ENCODE peak calls at places on chromosomes 1 and 21, in seven cellular contexts. A, K, V, W, Z, Q and F are unnamed samples.
A peak's percentile ranks its signal among the peaks of the same experiment; 100 is the strongest.

GRCh38 chr21:14889080-14889805 is 175.6 kb downstream of the NRIP1 start:
- DNase-seq in Z (no peak), K (no peak), Q (no peak), W (no peak), V (no peak), A (peak; percentile 74), F (no peak)

GRCh38 chr1:155507960-155508359 is 54.6 kb downstream of the ASH1L start:
- DNase-seq in Q (no peak), K (no peak), W (no peak), Z (no peak), V (no peak), A (peak; percentile 31), F (no peak)

GRCh38 chr1:14924455-14925325 is 228.9 kb upstream of the TMEM51 start:
- DNase-seq in W (no peak), Q (peak; percentile 56), A (peak; percentile 54), Z (no peak), K (no peak), V (peak; percentile 42), F (peak; percentile 53)

GRCh38 chr1:156602557-156602993 is 1.3 kb upstream of the GPATCH4 start:
- DNase-seq in K (no peak), Q (peak; percentile 77), A (no peak), W (no peak), Z (no peak), V (peak; percentile 64), F (no peak)

GRCh38 chr1:53804791-53805505 is 33.1 kb downstream of the NDC1 start:
- DNase-seq in V (no peak), Q (no peak), W (no peak), A (no peak), K (no peak), Z (no peak), F (no peak)

GRCh38 chr1:2855206-2856075 is 53.9 kb upstream of the TTC34 start:
- DNase-seq in W (no peak), Q (no peak), V (no peak), Z (no peak), A (no peak), K (no peak), F (no peak)

GRCh38 chr1:228141871-228142615 is 2.0 kb downstream of the GUK1 start:
- DNase-seq in A (no peak), Z (no peak), V (no peak), Q (no peak), W (no peak), K (no peak), F (no peak)

GRCh38 chr1:24022611-24023359 is 42.7 kb upstream of the SRSF10 start:
- DNase-seq in W (peak; percentile 84), V (no peak), Z (no peak), A (peak; percentile 86), K (no peak), Q (no peak), F (no peak)

GRCh38 chr21:28397040-28397439 is 595.6 kb downstream of the LTN1 start:
- DNase-seq in Z (no peak), W (no peak), V (no peak), Q (no peak), K (no peak), A (no peak), F (no peak)

GRCh38 chr1:29243863-29244185 is 7.5 kb downstream of the PTPRU start:
- DNase-seq in Z (no peak), W (no peak), Q (no peak), V (no peak), A (peak; percentile 32), K (no peak), F (no peak)

GRCh38 chr1:29247874-29248273 is 11.6 kb downstream of the PTPRU start:
- DNase-seq in A (no peak), V (no peak), W (no peak), Q (no peak), K (no peak), Z (no peak), F (no peak)

GRCh38 chr1:29247044-29247443 is 10.7 kb downstream of the PTPRU start:
- DNase-seq in W (no peak), V (no peak), K (no peak), Z (no peak), Q (no peak), A (no peak), F (no peak)

GRCh38 chr1:29245261-29245660 is 8.9 kb downstream of the PTPRU start:
- DNase-seq in K (no peak), W (no peak), Z (no peak), A (no peak), V (no peak), Q (no peak), F (no peak)

GRCh38 chr1:29245876-29246275 is 9.6 kb downstream of the PTPRU start:
- DNase-seq in W (no peak), Z (no peak), K (no peak), Q (no peak), A (peak; percentile 52), V (peak; percentile 49), F (no peak)
- TF ChIP-seq CTCF in W (peak; percentile 43), Z (no peak), K (peak; percentile 6), Q (peak; percentile 41), A (peak; percentile 42), V (peak; percentile 70), F (no peak)

DNA sequence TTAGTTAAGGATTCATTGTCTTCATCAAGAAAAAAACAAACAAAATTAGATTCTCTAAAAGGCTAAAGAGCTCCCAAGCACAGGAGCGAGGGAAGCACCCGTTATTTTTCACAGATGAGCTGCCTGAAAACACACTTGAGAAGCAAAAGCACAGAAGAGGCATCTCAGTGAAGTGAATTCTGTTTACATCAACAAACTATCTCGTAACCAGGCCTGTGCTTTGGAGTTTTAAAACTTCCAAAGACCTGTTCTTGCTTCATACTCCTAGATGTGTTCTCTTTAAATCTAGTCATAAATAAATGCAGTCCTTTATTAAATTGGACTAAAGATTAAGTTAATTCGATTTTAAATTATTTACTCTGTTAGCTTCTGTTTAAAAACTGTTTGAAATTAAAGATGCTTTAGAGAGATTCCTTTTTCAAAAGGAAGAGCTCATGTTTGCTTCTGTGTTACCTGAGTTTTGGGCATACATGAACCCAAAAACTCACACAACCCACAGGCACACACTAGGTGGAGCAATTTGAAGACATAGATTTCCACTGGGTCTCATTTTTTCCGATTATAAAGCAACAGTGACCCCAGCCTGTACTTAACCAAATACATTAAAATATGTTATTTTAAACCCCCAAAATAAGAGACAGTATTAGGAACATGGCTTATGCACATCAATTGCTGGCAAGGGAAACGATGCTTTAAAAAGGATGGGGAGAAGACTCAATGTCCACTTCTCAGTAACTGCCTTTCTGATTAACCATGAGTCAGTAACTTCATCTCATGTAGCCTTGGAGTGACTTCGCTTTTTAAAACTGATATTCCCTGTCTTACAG is 648.2 kb downstream of the SMYD3 start:
- DNase-seq in V (peak; percentile 9), K (no peak), Q (no peak), A (peak; percentile 72), Z (no peak), W (no peak), F (no peak)
- TF ChIP-seq CTCF in V (peak; percentile 36), K (no peak), Q (peak; percentile 29), A (peak; percentile 65), Z (no peak), W (peak; percentile 22), F (no peak)

GRCh38 chr1:62140666-62141065 is 54.0 kb upstream of the L1TD1 start:
- DNase-seq in W (no peak), K (no peak), Q (no peak), Z (no peak), A (no peak), V (no peak), F (no peak)

GRCh38 chr1:62139410-62139809 is 55.2 kb upstream of the L1TD1 start:
- DNase-seq in Z (no peak), W (no peak), K (no peak), A (no peak), V (no peak), Q (no peak), F (no peak)

GRCh38 chr1:62142550-62142949 is 52.1 kb upstream of the L1TD1 start:
- DNase-seq in V (peak; percentile 28), A (no peak), K (no peak), W (no peak), Q (peak; percentile 83), Z (peak; percentile 55), F (no peak)

DNA sequence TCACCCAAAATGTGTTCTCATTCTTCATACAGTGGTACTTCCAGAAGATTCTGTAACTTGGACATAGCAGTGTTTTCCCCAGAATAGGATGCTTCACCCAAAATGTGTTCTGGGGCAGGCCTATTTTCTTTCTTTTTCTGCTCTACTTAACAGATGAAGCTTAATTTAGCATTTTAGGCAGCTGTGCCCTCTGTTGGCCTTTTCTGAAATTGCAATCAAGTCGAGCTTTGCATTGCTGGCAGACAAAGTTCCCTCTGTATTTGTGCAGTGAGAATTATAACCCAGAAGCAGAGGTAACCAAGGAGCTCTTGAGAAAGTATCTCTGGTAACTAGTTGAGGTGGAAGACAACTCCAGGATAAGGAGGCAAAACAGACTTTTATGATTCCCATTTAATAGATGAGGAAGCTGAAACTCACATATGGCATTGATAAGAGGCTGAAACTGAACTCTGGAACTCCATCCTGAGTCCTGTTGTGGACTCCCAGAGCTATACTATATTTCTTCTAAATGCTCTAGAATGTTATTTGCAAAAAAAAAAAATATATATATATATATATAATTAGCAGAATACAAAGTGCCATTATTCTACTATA is 50.3 kb upstream of the L1TD1 start:
- DNase-seq in Q (peak; percentile 82), A (peak; percentile 69), V (peak; percentile 77), K (peak; percentile 25), W (no peak), Z (peak; percentile 63), F (peak; percentile 61)
- TF ChIP-seq CTCF in Q (peak; percentile 87), A (peak; percentile 85), V (peak; percentile 78), K (peak; percentile 39), W (peak; percentile 80), Z (peak; percentile 75), F (peak; percentile 76)

GRCh38 chr1:31815752-31816484 is at the start of gene SPOCD1:
- DNase-seq in Z (peak; percentile 99), Q (peak; percentile 98), A (peak; percentile 76), W (no peak), V (peak; percentile 89), K (peak; percentile 58), F (peak; percentile 84)
- TF ChIP-seq CTCF in Z (peak; percentile 94), Q (peak; percentile 90), A (peak; percentile 87), W (peak; percentile 94), V (peak; percentile 95), K (peak; percentile 22), F (peak; percentile 93)

GRCh38 chr1:67556297-67556900 is 126.2 kb upstream of the SERBP1 start:
- DNase-seq in V (no peak), W (no peak), Q (no peak), Z (no peak), A (no peak), K (no peak), F (no peak)
- TF ChIP-seq CTCF in V (no peak), W (no peak), Q (no peak), Z (no peak), A (no peak), K (no peak), F (no peak)

GRCh38 chr1:237677979-237678378 is 212.7 kb downstream of the ZP4 start:
- DNase-seq in V (peak; percentile 3), Q (no peak), Z (no peak), K (no peak), A (no peak), W (peak; percentile 19), F (no peak)
- TF ChIP-seq CTCF in V (peak; percentile 37), Q (peak; percentile 49), Z (no peak), K (no peak), A (no peak), W (no peak), F (no peak)

DNA sequence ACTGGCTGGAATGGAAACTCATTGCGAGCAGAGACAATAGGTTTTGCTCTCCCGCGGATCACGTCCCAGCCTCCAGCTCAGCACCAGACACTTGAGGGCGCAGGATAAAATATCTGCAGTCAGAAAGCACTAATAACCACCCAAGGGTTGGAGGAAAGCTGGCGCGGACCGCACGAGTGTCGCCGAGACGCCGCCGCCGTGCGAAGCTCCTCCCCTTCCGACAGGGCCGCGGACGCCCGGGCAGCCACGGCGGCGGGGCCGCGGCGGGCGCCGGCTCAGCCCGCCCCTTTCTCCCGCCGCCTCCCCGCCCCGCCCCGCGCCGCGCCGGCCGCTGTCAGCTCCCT is at the start of gene CMPK1:
- DNase-seq in W (peak; percentile 47), K (peak; percentile 86), Q (peak; percentile 79), V (peak; percentile 92), Z (peak; percentile 74), A (peak; percentile 88), F (peak; percentile 80)
- TF ChIP-seq CTCF in W (peak; percentile 32), K (no peak), Q (no peak), V (peak; percentile 42), Z (no peak), A (peak; percentile 11), F (no peak)